ENCODE peak calls at places on chromosomes 12 and 14, in five cellular contexts. Z is NCI-H187 treated with DMSO at 0.1 percent for 48 hours, D is myocyte, K is EL, C is hepatic stellate cell. H is an unnamed sample.
A peak's percentile ranks its signal among the peaks of the same experiment; 100 is the strongest.

GRCh38 chr14:99884834-99885648 is 91.8 kb downstream of the EML1 start:
- DNase-seq in K (peak; percentile 65), D (peak; percentile 78), C (peak; percentile 62), Z (peak; percentile 29), H (peak; percentile 90)

GRCh38 chr14:60758875-60759274 is 24.3 kb downstream of the MNAT1 start:
- DNase-seq in K (no peak), Z (no peak), C (no peak), D (peak; percentile 71), H (no peak)

GRCh38 chr14:55458800-55459577 is 18.6 kb upstream of the TBPL2 start:
- DNase-seq in D (peak; percentile 31), C (no peak), Z (no peak), K (peak; percentile 39), H (peak; percentile 71)

GRCh38 chr12:79444089-79444488 is 246.7 kb downstream of the PAWR start:
- DNase-seq in K (peak; percentile 43), Z (no peak), C (peak; percentile 21), D (peak; percentile 64), H (peak; percentile 65)

GRCh38 chr12:96471368-96472040 is 17.9 kb upstream of the CFAP54 start:
- DNase-seq in Z (no peak), D (peak; percentile 69), K (peak; percentile 63), C (peak; percentile 66), H (peak; percentile 89)

GRCh38 chr12:111434680-111435338 is 29.1 kb downstream of the SH2B3 start:
- DNase-seq in K (peak; percentile 69), Z (no peak), C (no peak), D (peak; percentile 94), H (peak; percentile 76)

GRCh38 chr12:54368709-54369596 is 4.7 kb upstream of the GPR84 start:
- DNase-seq in K (peak; percentile 88), D (peak; percentile 92), C (peak; percentile 86), Z (peak; percentile 67), H (peak; percentile 94)

GRCh38 chr12:24617471-24617870 is 331.4 kb downstream of the BCAT1 start:
- DNase-seq in D (no peak), K (peak; percentile 55), C (no peak), Z (no peak), H (no peak)

GRCh38 chr14:103243764-103244737 is 90.0 kb upstream of the EIF5 start:
- DNase-seq in K (no peak), C (no peak), D (no peak), Z (no peak), H (no peak)

GRCh38 chr14:97917169-97917568 is 1120.0 kb downstream of the VRK1 start:
- DNase-seq in K (no peak), D (no peak), Z (no peak), C (no peak), H (no peak)

GRCh38 chr14:60878536-60878935 is 102.3 kb downstream of the TRMT5 start:
- DNase-seq in Z (no peak), C (no peak), D (no peak), K (no peak), H (no peak)

GRCh38 chr12:71007025-71007424 is 86.5 kb upstream of the PTPRR start:
- DNase-seq in D (no peak), K (no peak), C (no peak), Z (no peak), H (no peak)

GRCh38 chr14:79331820-79332219 is 879.5 kb downstream of the DIO2 start:
- DNase-seq in D (no peak), Z (no peak), C (no peak), K (no peak), H (no peak)

GRCh38 chr14:72710212-72710611 is 183.7 kb downstream of the DPF3 start:
- DNase-seq in D (no peak), Z (no peak), K (no peak), C (no peak), H (no peak)

GRCh38 chr14:101288436-101289229 is 272.7 kb upstream of the DIO3 start:
- DNase-seq in C (no peak), D (no peak), Z (no peak), K (no peak), H (no peak)

GRCh38 chr14:93009471-93010117 is 86.6 kb downstream of the CHGA start:
- DNase-seq in D (peak; percentile 80), Z (no peak), K (no peak), C (no peak), H (peak; percentile 86)

GRCh38 chr14:64191756-64192155 is 102.4 kb downstream of the ESR2 start:
- DNase-seq in C (peak; percentile 64), K (peak; percentile 84), Z (no peak), D (peak; percentile 16), H (peak; percentile 85)

GRCh38 chr12:70393787-70394519 is 27.9 kb downstream of the KCNMB4 start:
- DNase-seq in K (peak; percentile 78), C (no peak), D (no peak), Z (no peak), H (no peak)